ENCODE peak calls at places on chromosomes 11 and 22, in seven cellular contexts. M, I, Z, K, E, J and Y are unnamed samples.

GRCh38 chr11:9575531-9576240 is 2.2 kb downstream of the WEE1 start:
- DNase-seq in M (no peak), I (no peak), Z (no peak), K (no peak), E (no peak), J (peak; percentile 48), Y (peak; percentile 45)

GRCh38 chr11:78351193-78351592 is 66.4 kb downstream of the GAB2 start:
- DNase-seq in M (peak; percentile 59), I (no peak), Z (no peak), K (no peak), E (no peak), J (no peak), Y (peak; percentile 4)

GRCh38 chr11:36540998-36541397 is 26.8 kb upstream of the RAG1 start:
- DNase-seq in M (peak; percentile 27), I (peak; percentile 16), Z (peak; percentile 32), K (peak; percentile 48), E (peak; percentile 60), J (peak; percentile 37), Y (peak; percentile 68)

GRCh38 chr11:59510917-59511589 is at the start of gene OR4D9:
- DNase-seq in M (peak; percentile 26), I (no peak), Z (no peak), K (no peak), E (no peak), J (no peak), Y (no peak)

GRCh38 chr11:36791957-36792356 is 193.9 kb upstream of the RAG2 start:
- DNase-seq in M (no peak), I (no peak), Z (no peak), K (no peak), E (no peak), J (no peak), Y (no peak)

GRCh38 chr11:126546191-126546590 is 190.7 kb downstream of the ST3GAL4 start:
- DNase-seq in M (no peak), I (no peak), Z (no peak), K (no peak), E (no peak), J (no peak), Y (peak; percentile 34)

GRCh38 chr22:49753276-49753884 is 74.3 kb downstream of the BRD1 start:
- DNase-seq in M (no peak), I (no peak), Z (no peak), K (no peak), E (no peak), J (no peak), Y (no peak)

GRCh38 chr11:67271548-67272284 is 5.4 kb downstream of the GRK2 start:
- DNase-seq in M (peak; percentile 77), I (no peak), Z (peak; percentile 39), K (peak; percentile 75), E (no peak), J (no peak), Y (no peak)

GRCh38 chr11:128717581-128717980 is 23.7 kb downstream of the FLI1 start:
- DNase-seq in M (peak; percentile 38), I (no peak), Z (no peak), K (no peak), E (no peak), J (no peak), Y (no peak)

GRCh38 chr11:78193806-78194205 is 5.1 kb downstream of the USP35 start:
- DNase-seq in M (no peak), I (no peak), Z (no peak), K (no peak), E (no peak), J (no peak), Y (no peak)

GRCh38 chr11:46015941-46016340 is 93.5 kb downstream of the LARGE2 start:
- DNase-seq in M (no peak), I (no peak), Z (no peak), K (no peak), E (peak; percentile 51), J (no peak), Y (no peak)

GRCh38 chr11:117913736-117914397 is 15.3 kb downstream of the TMPRSS13 start:
- DNase-seq in M (peak; percentile 3), I (no peak), Z (no peak), K (no peak), E (no peak), J (no peak), Y (no peak)

GRCh38 chr22:46073683-46074504 is 76.4 kb upstream of the PPARA start:
- DNase-seq in M (peak; percentile 25), I (no peak), Z (no peak), K (no peak), E (no peak), J (peak; percentile 27), Y (peak; percentile 63)

GRCh38 chr11:62433553-62434301 is 14.9 kb downstream of the SCGB1A1 start:
- DNase-seq in M (no peak), I (no peak), Z (no peak), K (no peak), E (no peak), J (no peak), Y (no peak)

GRCh38 chr11:62922653-62923371 is 1.6 kb upstream of the CHRM1 start:
- DNase-seq in M (no peak), I (peak; percentile 87), Z (no peak), K (peak; percentile 47), E (no peak), J (no peak), Y (peak; percentile 68)

GRCh38 chr11:41861791-41862190 is 402.3 kb upstream of the LRRC4C start:
- DNase-seq in M (no peak), I (no peak), Z (no peak), K (no peak), E (no peak), J (no peak), Y (no peak)

GRCh38 chr22:22181515-22181959 is 63.0 kb upstream of the VPREB1 start:
- DNase-seq in M (no peak), I (no peak), Z (no peak), K (no peak), E (no peak), J (no peak), Y (no peak)

GRCh38 chr11:848380-848931 is 5.8 kb downstream of the TSPAN4 start:
- DNase-seq in M (peak; percentile 61), I (peak; percentile 67), Z (no peak), K (peak; percentile 88), E (no peak), J (no peak), Y (peak; percentile 63)

GRCh38 chr22:30044369-30044768 is 35.9 kb upstream of the HORMAD2 start:
- DNase-seq in M (no peak), I (no peak), Z (no peak), K (no peak), E (peak; percentile 71), J (peak; percentile 99), Y (peak; percentile 96)

GRCh38 chr22:43439368-43440102 is 27.7 kb downstream of the MPPED1 start:
- DNase-seq in M (no peak), I (no peak), Z (no peak), K (no peak), E (no peak), J (no peak), Y (no peak)

GRCh38 chr11:100592619-100593309 is 94.3 kb upstream of the ARHGAP42 start:
- DNase-seq in M (no peak), I (no peak), Z (no peak), K (no peak), E (no peak), J (no peak), Y (no peak)

GRCh38 chr22:45254789-45255261 is 14.1 kb upstream of the KIAA0930 start:
- DNase-seq in M (no peak), I (no peak), Z (peak; percentile 76), K (no peak), E (peak; percentile 40), J (peak; percentile 47), Y (no peak)

GRCh38 chr11:34426766-34427170 is 12.0 kb upstream of the CAT start:
- DNase-seq in M (no peak), I (peak; percentile 57), Z (no peak), K (no peak), E (no peak), J (peak; percentile 43), Y (peak; percentile 88)
- H3K9ac ChIP-seq in M (no peak overlapping the region), I (no peak overlapping the region), Z (no peak overlapping the region), K (no peak overlapping the region), E (no peak overlapping the region), J (no peak overlapping the region), Y (peak overlapping the region; percentile 57)

GRCh38 chr11:57647960-57648776 is 1.5 kb downstream of the YPEL4 start:
- DNase-seq in M (no peak), I (peak; percentile 85), Z (no peak), K (no peak), E (no peak), J (no peak), Y (peak; percentile 60)

GRCh38 chr11:57649826-57650738 is at the start of gene YPEL4:
- DNase-seq in M (peak; percentile 63), I (peak; percentile 83), Z (no peak), K (no peak), E (peak; percentile 74), J (peak; percentile 78), Y (peak; percentile 88)

GRCh38 chr11:57650739-57651090 is 1.0 kb upstream of the YPEL4 start:
- DNase-seq in M (no peak), I (no peak), Z (no peak), K (no peak), E (no peak), J (no peak), Y (no peak)

GRCh38 chr11:57647368-57647767 is 2.3 kb downstream of the YPEL4 start:
- DNase-seq in M (no peak), I (no peak), Z (no peak), K (no peak), E (no peak), J (no peak), Y (peak; percentile 41)

DNA sequence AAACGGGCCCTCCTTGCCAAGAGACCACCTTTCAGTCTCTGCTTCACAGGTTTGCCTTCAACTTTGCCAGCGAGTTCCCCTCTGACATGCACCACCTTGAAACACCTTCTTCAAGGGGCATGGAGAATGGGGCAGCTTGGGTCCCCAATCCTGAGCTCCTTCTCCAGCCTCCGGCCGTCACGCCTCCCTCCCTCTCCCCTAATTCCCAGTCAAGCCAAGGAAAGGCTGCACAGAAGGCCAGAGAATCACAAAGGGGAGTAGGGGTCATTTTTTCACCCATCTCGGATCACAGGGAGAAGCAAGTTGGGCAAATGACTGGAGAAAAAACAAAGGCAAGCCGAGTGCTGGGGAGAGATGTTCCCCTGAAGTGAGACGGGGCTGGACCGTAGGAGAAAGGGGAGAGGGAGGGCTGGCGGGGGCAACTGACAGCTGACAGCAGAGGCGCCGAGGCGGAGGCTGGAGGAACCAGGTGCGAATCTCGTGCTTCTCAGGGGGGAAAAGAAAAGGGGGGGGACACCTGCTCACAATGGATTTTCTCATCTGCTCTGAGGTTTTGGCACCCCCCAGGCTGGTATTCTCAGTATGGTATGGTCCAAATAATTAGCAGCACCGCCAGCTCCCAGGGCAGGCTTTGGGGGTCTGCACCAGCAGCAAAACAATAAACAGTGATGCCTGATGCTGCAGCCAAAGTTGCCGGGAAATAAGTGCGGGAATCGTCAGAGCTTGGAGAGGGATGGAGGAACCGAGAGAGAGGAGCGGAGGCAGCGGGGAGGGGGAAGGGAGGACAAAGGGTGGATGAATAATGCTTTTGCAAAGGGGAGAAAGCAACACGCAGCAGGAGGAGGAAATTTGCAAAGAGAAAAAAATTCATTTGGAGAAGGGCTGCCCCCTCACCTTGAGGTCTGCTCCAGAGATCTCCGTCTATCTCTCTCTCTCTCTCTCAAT is 649 bp downstream of the YPEL4 start:
- DNase-seq in M (peak; percentile 59), I (no peak), Z (no peak), K (peak; percentile 48), E (no peak), J (peak; percentile 28), Y (peak; percentile 68)
- H3K9ac ChIP-seq in M (peak overlapping the region; percentile 31), I (peak overlapping the region; percentile 41), Z (no peak overlapping the region), K (peak overlapping the region; percentile 14), E (no peak overlapping the region), J (no peak overlapping the region), Y (peak overlapping the region; percentile 70)

GRCh38 chr11:110797453-110797852 is 85.2 kb upstream of the ARHGAP20 start:
- DNase-seq in M (no peak), I (no peak), Z (peak; percentile 88), K (no peak), E (no peak), J (peak; percentile 65), Y (peak; percentile 34)
- H3K9ac ChIP-seq in M (no peak overlapping the region), I (no peak overlapping the region), Z (no peak overlapping the region), K (no peak overlapping the region), E (no peak overlapping the region), J (no peak overlapping the region), Y (no peak overlapping the region)

GRCh38 chr11:3177931-3178330 is 12.8 kb upstream of the OSBPL5 start:
- DNase-seq in M (no peak), I (no peak), Z (no peak), K (no peak), E (peak; percentile 59), J (peak; percentile 69), Y (peak; percentile 68)
- H3K9ac ChIP-seq in M (no peak overlapping the region), I (no peak overlapping the region), Z (no peak overlapping the region), K (no peak overlapping the region), E (no peak overlapping the region), J (no peak overlapping the region), Y (peak overlapping the region; percentile 33)